ENCODE peak calls at places on chromosomes 12 and 14, in six cellular contexts. W, L, V, Z, S and H are unnamed samples.

GRCh38 chr14:89237923-89238529 is 179.0 kb downstream of the FOXN3 start:
- DNase-seq in Z (peak; percentile 29), S (no peak), L (no peak), V (peak; percentile 41), W (no peak), H (no peak)

GRCh38 chr12:120687570-120688289 is 781 bp downstream of the MLEC start:
- DNase-seq in S (peak; percentile 53), W (no peak), L (peak; percentile 28), V (no peak), Z (peak; percentile 36), H (no peak)

GRCh38 chr14:74616507-74616906 is 4.5 kb upstream of the LTBP2 start:
- DNase-seq in V (peak; percentile 73), L (no peak), S (peak; percentile 49), Z (peak; percentile 73), W (no peak), H (no peak)

GRCh38 chr12:103169-103981 is 36.8 kb downstream of the IQSEC3 start:
- DNase-seq in S (no peak), Z (no peak), V (no peak), L (peak; percentile 53), W (no peak), H (peak; percentile 24)

GRCh38 chr12:51889216-51890134 is 1.6 kb downstream of the ANKRD33 start:
- DNase-seq in V (peak; percentile 46), L (no peak), W (no peak), S (no peak), Z (no peak), H (no peak)

GRCh38 chr14:104536942-104537612 is 42.5 kb upstream of the C14orf180 start:
- DNase-seq in S (no peak), V (peak; percentile 45), L (no peak), W (no peak), Z (no peak), H (no peak)

GRCh38 chr12:108194585-108194984 is 65.5 kb downstream of the WSCD2 start:
- DNase-seq in Z (no peak), L (no peak), V (no peak), S (no peak), W (no peak), H (no peak)

GRCh38 chr14:65044596-65044959 is 57.7 kb downstream of the MAX start:
- DNase-seq in V (no peak), L (no peak), S (no peak), W (no peak), Z (no peak), H (no peak)

GRCh38 chr12:58424735-58425379 is 483.5 kb downstream of the ATP23 start:
- DNase-seq in S (no peak), V (no peak), L (no peak), W (no peak), Z (no peak), H (no peak)

GRCh38 chr12:104182144-104182543 is 33.4 kb upstream of the TXNRD1 start:
- DNase-seq in V (peak; percentile 97), Z (peak; percentile 70), W (no peak), L (no peak), S (no peak), H (no peak)

GRCh38 chr14:67263499-67264149 is 22.4 kb downstream of the PALS1 start:
- DNase-seq in Z (peak; percentile 8), V (peak; percentile 88), W (no peak), L (no peak), S (no peak), H (no peak)

GRCh38 chr14:39228044-39228443 is 5.7 kb upstream of the MIA2 start:
- DNase-seq in Z (no peak), L (no peak), S (no peak), V (no peak), W (no peak), H (no peak)

GRCh38 chr12:53595212-53595611 is 31.0 kb downstream of the ATF7 start:
- DNase-seq in Z (no peak), V (peak; percentile 34), W (no peak), L (no peak), S (no peak), H (no peak)

GRCh38 chr12:126219654-126220279 is 1154.5 kb downstream of the AACS start:
- DNase-seq in W (no peak), Z (no peak), S (no peak), V (no peak), L (no peak), H (no peak)

GRCh38 chr14:70096866-70097265 is 91.9 kb downstream of the SLC8A3 start:
- DNase-seq in L (peak; percentile 56), Z (peak; percentile 28), V (peak; percentile 13), S (no peak), W (no peak), H (no peak)

GRCh38 chr14:53004976-53005375 is 54.1 kb upstream of the FERMT2 start:
- DNase-seq in L (no peak), S (no peak), W (no peak), V (peak; percentile 46), Z (no peak), H (no peak)

GRCh38 chr12:50062733-50063452 is 5.5 kb downstream of the ASIC1 start:
- DNase-seq in Z (no peak), S (no peak), L (no peak), W (no peak), V (no peak), H (no peak)

GRCh38 chr12:7872565-7873304 is at the start of gene SLC2A14:
- DNase-seq in Z (no peak), W (no peak), S (no peak), L (peak; percentile 52), V (no peak), H (no peak)

GRCh38 chr14:58082491-58083098 is 69.4 kb downstream of the ARMH4 start:
- DNase-seq in W (no peak), V (peak; percentile 82), S (no peak), Z (peak; percentile 85), L (no peak), H (no peak)

GRCh38 chr14:97380539-97380941 is 583.4 kb downstream of the VRK1 start:
- DNase-seq in S (peak; percentile 67), L (no peak), Z (no peak), V (no peak), W (no peak), H (no peak)

GRCh38 chr12:105386431-105386830 is 55.9 kb downstream of the C12orf75 start:
- DNase-seq in W (no peak), Z (no peak), L (no peak), V (no peak), S (no peak), H (no peak)

GRCh38 chr12:43208627-43209026 is 343.4 kb downstream of the ADAMTS20 start:
- DNase-seq in S (no peak), L (no peak), Z (no peak), W (no peak), V (no peak), H (no peak)